ENCODE peak calls at places on chromosomes 16 and 17, in ten cellular contexts. H is PC-3, R is left ventricle myocardium inferior, V is heart left ventricle, A is SK-N-SH, F is fibroblast of lung, X is PC-9, L is stomach, T is cardiac muscle cell, C is neural progenitor cell. Z is an unnamed sample.

GRCh38 chr16:81543571-81543970 is 99.0 kb downstream of the CMIP start:
- DNase-seq in A (no peak), H (no peak), T (no peak), C (no peak), X (no peak), V (no peak), R (no peak), L (no peak), F (peak; percentile 53), Z (no peak)

GRCh38 chr17:8091033-8091687 is 3.6 kb upstream of the ALOX12B start:
- DNase-seq in A (no peak), T (peak; percentile 9), C (no peak), F (no peak), R (no peak), L (no peak), H (no peak), X (no peak), V (no peak), Z (no peak)

GRCh38 chr17:17171186-17171585 is 34.9 kb downstream of the PLD6 start:
- DNase-seq in R (no peak), A (no peak), F (no peak), T (no peak), C (no peak), X (no peak), H (no peak), V (no peak), L (no peak), Z (no peak)

GRCh38 chr16:12059216-12059769 is 82.8 kb downstream of the SNX29 start:
- DNase-seq in R (peak; percentile 28), F (no peak), H (no peak), X (peak; percentile 26), C (no peak), A (peak; percentile 49), V (peak; percentile 37), T (no peak), L (no peak), Z (no peak)

GRCh38 chr17:67993153-67993997 is 2.9 kb downstream of the C17orf58 start:
- DNase-seq in A (peak; percentile 98), V (peak; percentile 91), T (peak; percentile 91), C (peak; percentile 97), L (peak; percentile 87), F (peak; percentile 82), X (peak; percentile 86), R (peak; percentile 87), H (peak; percentile 93), Z (peak; percentile 74)

GRCh38 chr16:76653390-76654026 is 376.3 kb downstream of the CNTNAP4 start:
- DNase-seq in L (no peak), A (peak; percentile 39), R (no peak), T (peak; percentile 63), F (peak; percentile 13), V (no peak), H (peak; percentile 68), X (peak; percentile 4), C (peak; percentile 81), Z (no peak)

GRCh38 chr16:88464447-88465318 is 11.6 kb downstream of the ZFPM1 start:
- DNase-seq in V (no peak), L (no peak), T (peak; percentile 94), F (peak; percentile 62), C (no peak), X (no peak), H (no peak), A (peak; percentile 90), R (no peak), Z (no peak)

GRCh38 chr17:63040816-63041215 is 74.8 kb downstream of the TANC2 start:
- DNase-seq in H (no peak), A (no peak), X (no peak), V (no peak), T (no peak), F (no peak), C (no peak), L (no peak), R (no peak), Z (no peak)

GRCh38 chr17:83175551-83176271 is 96.3 kb downstream of the METRNL start:
- DNase-seq in T (no peak), X (no peak), C (no peak), R (no peak), V (peak; percentile 8), A (no peak), L (no peak), F (no peak), H (no peak), Z (no peak)

GRCh38 chr17:60154616-60155426 is 5.0 kb downstream of the CA4 start:
- DNase-seq in A (peak; percentile 50), L (peak; percentile 73), C (no peak), R (no peak), F (peak; percentile 86), T (peak; percentile 81), V (peak; percentile 63), H (peak; percentile 71), X (peak; percentile 25), Z (no peak)

GRCh38 chr17:73343168-73343634 is 31.4 kb upstream of the CDC42EP4 start:
- DNase-seq in T (peak; percentile 93), F (peak; percentile 84), C (peak; percentile 96), L (no peak), V (peak; percentile 66), X (no peak), A (peak; percentile 94), H (no peak), R (peak; percentile 69), Z (peak; percentile 90)

DNA sequence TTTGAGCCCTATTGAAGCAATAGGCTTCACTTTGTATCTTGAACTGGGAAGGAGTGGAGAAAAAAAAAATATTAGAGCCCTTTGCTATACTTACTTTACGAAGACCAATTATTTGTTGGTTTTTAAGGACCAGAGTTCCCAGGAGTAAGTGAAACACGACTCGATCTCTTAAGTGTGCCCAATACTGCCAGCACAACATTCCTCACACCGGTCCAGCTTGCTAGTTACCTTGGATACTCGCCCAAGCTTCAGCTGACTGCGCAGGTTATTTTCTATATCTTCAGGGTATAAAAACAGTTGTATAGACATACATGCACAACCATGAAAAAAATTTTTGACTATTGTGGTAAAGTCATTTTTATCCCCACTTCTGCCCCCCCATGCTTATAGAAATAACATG is 72.1 kb downstream of the RPTOR start:
- DNase-seq in R (no peak), F (no peak), V (no peak), C (no peak), X (no peak), L (no peak), T (no peak), H (no peak), A (no peak), Z (no peak)
- H3K27me3 ChIP-seq in R (no peaks in the 10 kb centered on the region), F (no peaks in the 10 kb centered on the region), V (no peaks in the 10 kb centered on the region), C (peaks cover 10% of the 10 kb centered on the region), X (no peaks in the 10 kb centered on the region), L (no peaks in the 10 kb centered on the region), T (no peaks in the 10 kb centered on the region), H (no peaks in the 10 kb centered on the region), A (no peaks in the 10 kb centered on the region), Z (no peaks in the 10 kb centered on the region)

DNA sequence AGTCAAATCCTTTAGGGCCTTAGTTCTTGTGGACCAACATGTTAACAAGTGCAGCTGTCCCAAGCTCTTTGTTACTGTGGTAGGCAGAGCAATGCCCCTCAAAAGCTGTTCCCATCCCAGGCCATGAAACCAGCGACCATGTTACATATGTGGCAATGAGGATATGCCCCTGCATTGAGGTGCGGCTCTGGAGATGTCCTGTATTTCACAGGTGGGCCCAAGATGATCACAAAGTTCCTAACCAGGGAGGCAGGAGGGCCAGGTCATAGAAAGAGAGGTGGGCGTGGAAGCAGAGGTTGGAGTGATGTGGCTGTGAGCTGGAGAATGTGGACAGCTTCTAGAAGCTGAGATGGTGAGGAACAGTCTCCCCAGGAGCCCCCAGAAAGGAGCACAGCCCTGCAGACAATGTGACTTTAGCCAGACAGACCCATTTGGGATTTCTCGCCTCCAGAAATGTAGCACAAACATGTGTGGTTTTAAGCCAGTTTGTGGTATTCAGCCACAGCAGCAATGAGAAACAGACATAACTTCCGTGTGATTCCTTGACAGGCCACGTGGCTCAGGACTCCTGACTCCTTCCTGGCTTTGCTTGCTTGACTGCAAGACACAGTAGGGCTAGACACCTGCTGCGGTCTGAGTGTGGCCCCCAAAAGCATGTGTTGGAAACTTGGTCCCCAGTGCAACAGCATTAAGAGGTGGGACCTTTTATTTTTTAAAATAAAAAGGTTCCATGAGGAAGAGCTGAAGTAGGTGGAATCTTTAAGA is 778.3 kb downstream of the KCNJ18 start:
- DNase-seq in L (no peak), X (no peak), A (no peak), T (no peak), H (no peak), C (no peak), R (no peak), V (no peak), F (no peak), Z (no peak)
- H3K9me3 ChIP-seq in L (peaks cover 3% of the 10 kb centered on the region), X (no peaks in the 10 kb centered on the region), A (no peaks in the 10 kb centered on the region), T (no peaks in the 10 kb centered on the region), H (peaks cover 15% of the 10 kb centered on the region), C (peaks cover 18% of the 10 kb centered on the region), R (no peaks in the 10 kb centered on the region), V (no peaks in the 10 kb centered on the region), F (no peaks in the 10 kb centered on the region), Z (no peaks in the 10 kb centered on the region)

DNA sequence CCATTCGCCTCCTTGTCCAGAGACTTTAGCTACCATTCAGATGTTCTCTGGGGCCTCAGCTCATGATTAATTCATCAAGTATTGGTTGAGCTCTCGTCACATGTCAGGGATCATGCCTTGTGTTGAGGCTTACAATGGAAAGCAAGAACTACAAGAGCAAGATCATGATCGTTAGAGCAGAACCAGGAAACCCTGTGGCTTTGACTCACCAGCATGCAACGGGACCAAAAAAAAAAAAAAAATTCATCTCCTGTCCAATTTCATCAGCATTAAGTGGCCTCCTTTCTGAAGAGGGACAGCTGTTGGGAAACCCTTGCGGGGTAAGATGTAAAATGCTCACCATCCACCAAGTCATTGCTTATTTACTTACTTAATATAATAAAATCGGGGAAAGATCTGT is 12.1 kb upstream of the USP10 start:
- DNase-seq in R (no peak), F (peak; percentile 94), C (no peak), L (no peak), T (peak; percentile 82), V (no peak), H (peak; percentile 18), X (no peak), A (no peak), Z (no peak)
- TF ChIP-seq CTCF in R (no peak), F (no peak), C (no peak), L (no peak), T (no peak), V (no peak), H (no peak), X (no peak), A (no peak), Z (no peak)

GRCh38 chr17:49996121-49996494 is 1.1 kb upstream of the DLX3 start:
- DNase-seq in L (no peak), H (no peak), R (no peak), F (no peak), V (no peak), C (peak; percentile 36), A (no peak), X (no peak), T (no peak), Z (no peak)

GRCh38 chr17:49995055-49995738 is at the start of gene DLX3:
- DNase-seq in R (peak; percentile 63), H (peak; percentile 91), A (peak; percentile 81), C (peak; percentile 95), F (peak; percentile 68), L (peak; percentile 81), V (peak; percentile 70), X (peak; percentile 85), T (peak; percentile 80), Z (peak; percentile 38)

GRCh38 chr17:49997773-49998703 is 3.0 kb upstream of the DLX3 start:
- DNase-seq in L (peak; percentile 79), R (peak; percentile 60), V (peak; percentile 78), C (peak; percentile 94), A (peak; percentile 92), F (peak; percentile 66), H (peak; percentile 97), T (peak; percentile 90), X (peak; percentile 80), Z (peak; percentile 68)

GRCh38 chr17:49997256-49997735 is 2.3 kb upstream of the DLX3 start:
- DNase-seq in X (no peak), T (no peak), H (peak; percentile 21), R (no peak), F (no peak), A (no peak), L (no peak), C (no peak), V (no peak), Z (no peak)

GRCh38 chr17:49996495-49997255 is 1.7 kb upstream of the DLX3 start:
- DNase-seq in H (peak; percentile 78), X (peak; percentile 61), F (no peak), V (peak; percentile 50), T (peak; percentile 40), R (peak; percentile 46), L (peak; percentile 59), A (peak; percentile 95), C (peak; percentile 82), Z (peak; percentile 62)
- H3K27me3 ChIP-seq in H (peaks cover 27% of the 10 kb centered on the region), X (peaks cover 7% of the 10 kb centered on the region), F (peaks cover 62% of the 10 kb centered on the region), V (peaks cover 82% of the 10 kb centered on the region), T (peaks cover 86% of the 10 kb centered on the region), R (peaks cover 100% of the 10 kb centered on the region), L (peaks cover 98% of the 10 kb centered on the region), A (peaks cover 79% of the 10 kb centered on the region), C (peaks cover 92% of the 10 kb centered on the region), Z (peaks cover 34% of the 10 kb centered on the region)